ENCODE peak calls at places on chromosomes 11 and 22, in four cellular contexts. C is kidney, D is mesendoderm, Z is neural progenitor cell. O is an unnamed sample.

GRCh38 chr11:3153291-3153861 is 11.7 kb downstream of the OSBPL5 start:
- DNase-seq in C (peak; percentile 87), D (peak; percentile 33), Z (no peak), O (peak; percentile 94)

GRCh38 chr22:42412744-42413220 is 19.4 kb downstream of the NFAM1 start:
- DNase-seq in C (no peak), D (peak; percentile 68), Z (peak; percentile 38), O (no peak)

GRCh38 chr11:134164490-134165370 is 59.0 kb downstream of the NCAPD3 start:
- DNase-seq in C (no peak), D (peak; percentile 75), Z (peak; percentile 83), O (no peak)

GRCh38 chr22:48084749-48085090 is 1322.3 kb downstream of the TBC1D22A start:
- DNase-seq in C (no peak), D (no peak), Z (no peak), O (no peak)

GRCh38 chr11:131229221-131229620 is 141.2 kb upstream of the NTM start:
- DNase-seq in Z (no peak), D (no peak), C (no peak), O (no peak)

GRCh38 chr22:44520695-44521094 is 22.7 kb upstream of the RTL6 start:
- DNase-seq in D (no peak), C (no peak), Z (no peak), O (peak; percentile 4)

GRCh38 chr11:59754859-59755700 is at the start of gene STX3:
- DNase-seq in Z (peak; percentile 88), D (peak; percentile 90), C (peak; percentile 91), O (peak; percentile 54)

GRCh38 chr11:83508804-83509203 is 222.6 kb upstream of the CCDC90B start:
- DNase-seq in Z (no peak), D (no peak), C (no peak), O (no peak)

GRCh38 chr22:50620861-50621490 is 7.0 kb downstream of the ARSA start:
- DNase-seq in Z (no peak), D (no peak), C (peak; percentile 73), O (peak; percentile 48)

GRCh38 chr11:36265793-36266628 is 23.2 kb downstream of the COMMD9 start:
- DNase-seq in C (no peak), D (peak; percentile 72), Z (peak; percentile 84), O (peak; percentile 27)

GRCh38 chr22:40666151-40666848 is 13.0 kb upstream of the MCHR1 start:
- DNase-seq in D (no peak), C (no peak), Z (no peak), O (peak; percentile 87)

GRCh38 chr22:26213826-26214225 is 44.6 kb downstream of the SEZ6L start:
- DNase-seq in C (no peak), Z (no peak), D (no peak), O (no peak)

GRCh38 chr11:47907499-47907898 is 59.3 kb upstream of the NUP160 start:
- DNase-seq in D (no peak), Z (no peak), C (no peak), O (no peak)

GRCh38 chr22:29218758-29219408 is 13.2 kb downstream of the EMID1 start:
- DNase-seq in D (no peak), C (peak; percentile 55), Z (no peak), O (no peak)

GRCh38 chr22:29073618-29074275 is 912 bp downstream of the KREMEN1 start:
- DNase-seq in Z (peak; percentile 83), D (peak; percentile 68), C (peak; percentile 88), O (peak; percentile 45)

GRCh38 chr11:102064316-102064715 is 17.1 kb downstream of the CFAP300 start:
- DNase-seq in Z (no peak), C (no peak), D (no peak), O (no peak)

GRCh38 chr11:117199916-117200812 is 994 bp downstream of the TAGLN start:
- DNase-seq in D (peak; percentile 25), Z (no peak), C (no peak), O (no peak)

DNA sequence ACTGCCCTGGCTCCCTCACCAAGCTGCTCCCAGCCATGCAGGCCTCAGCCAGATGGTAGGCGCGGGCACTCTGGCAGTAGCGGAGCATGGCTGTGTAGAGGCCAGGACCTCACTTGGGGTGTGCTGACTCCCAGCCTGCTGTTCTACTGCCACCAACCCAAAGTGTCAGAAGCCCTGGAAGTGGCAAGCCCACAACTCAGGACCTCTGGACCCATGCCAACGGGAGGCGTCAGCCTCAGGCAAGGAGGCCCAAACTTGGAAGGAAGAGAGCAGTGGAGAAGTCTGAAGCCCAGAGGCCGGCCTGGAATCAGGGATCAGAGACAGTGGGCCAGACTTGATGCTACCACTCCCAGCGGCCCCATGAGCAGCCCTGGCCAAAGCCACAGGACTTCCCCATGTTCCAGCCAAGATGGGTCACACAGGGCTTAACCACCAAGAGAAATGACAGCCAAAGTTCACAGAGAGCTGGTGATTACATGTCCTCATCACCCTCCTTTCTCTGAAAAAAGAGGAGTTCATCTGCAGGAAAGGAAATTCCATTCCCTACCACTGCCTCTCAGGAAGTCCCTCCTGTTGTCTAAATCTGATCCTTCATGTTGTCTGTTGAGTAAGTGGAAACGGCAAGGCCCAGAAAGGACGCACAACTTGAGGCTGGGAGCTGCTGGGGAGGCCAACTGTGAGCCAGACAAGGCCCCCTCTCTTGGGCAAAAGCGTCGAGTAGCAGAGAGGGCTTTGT is 4.4 kb downstream of the ARRB1 start:
- DNase-seq in Z (no peak), C (peak; percentile 91), D (no peak), O (peak; percentile 59)
- H3K4me3 ChIP-seq in Z (no peak overlapping the region), C (no peak overlapping the region), D (no peak overlapping the region), O (no peak overlapping the region)

GRCh38 chr22:38271101-38271500 is 1.7 kb downstream of the TMEM184B start:
- DNase-seq in Z (no peak), D (no peak), C (no peak), O (no peak)
- H3K4me3 ChIP-seq in Z (no peak overlapping the region), D (no peak overlapping the region), C (peak overlapping the region; percentile 12), O (peak overlapping the region; percentile 99)

GRCh38 chr11:128465946-128466688 is 121.2 kb downstream of the ETS1 start:
- DNase-seq in Z (no peak), D (no peak), C (no peak), O (peak; percentile 84)

GRCh38 chr11:128469220-128469619 is 118.1 kb downstream of the ETS1 start:
- DNase-seq in C (no peak), D (no peak), Z (no peak), O (no peak)

GRCh38 chr11:128467041-128467440 is 120.3 kb downstream of the ETS1 start:
- DNase-seq in D (no peak), Z (no peak), C (no peak), O (no peak)

GRCh38 chr11:128468106-128468505 is 119.3 kb downstream of the ETS1 start:
- DNase-seq in D (no peak), C (no peak), Z (no peak), O (no peak)

DNA sequence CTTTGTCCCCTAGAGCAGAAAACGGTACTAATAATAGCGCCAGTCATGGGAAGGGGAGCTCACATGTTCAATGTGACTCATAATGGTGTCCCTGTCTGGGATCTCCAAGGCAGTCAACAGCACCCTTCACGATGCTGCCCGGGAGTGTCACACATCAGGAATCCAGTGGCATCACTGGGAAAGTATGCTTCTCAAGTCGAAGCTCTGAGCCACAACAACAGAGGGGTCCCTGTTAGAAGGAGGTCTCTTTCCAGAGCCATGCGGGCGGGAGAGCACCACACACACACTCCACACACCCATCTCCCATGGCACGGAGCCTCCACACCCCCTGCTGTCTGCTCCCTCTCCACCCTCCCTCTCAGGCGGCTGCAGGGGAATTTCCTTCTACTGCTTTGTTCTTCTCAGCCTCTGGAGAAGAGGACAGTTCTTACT is 119.7 kb downstream of the ETS1 start:
- DNase-seq in D (peak; percentile 86), Z (no peak), C (peak; percentile 73), O (peak; percentile 68)
- H3K4me3 ChIP-seq in D (no peak overlapping the region), Z (no peak overlapping the region), C (no peak overlapping the region), O (no peak overlapping the region)

DNA sequence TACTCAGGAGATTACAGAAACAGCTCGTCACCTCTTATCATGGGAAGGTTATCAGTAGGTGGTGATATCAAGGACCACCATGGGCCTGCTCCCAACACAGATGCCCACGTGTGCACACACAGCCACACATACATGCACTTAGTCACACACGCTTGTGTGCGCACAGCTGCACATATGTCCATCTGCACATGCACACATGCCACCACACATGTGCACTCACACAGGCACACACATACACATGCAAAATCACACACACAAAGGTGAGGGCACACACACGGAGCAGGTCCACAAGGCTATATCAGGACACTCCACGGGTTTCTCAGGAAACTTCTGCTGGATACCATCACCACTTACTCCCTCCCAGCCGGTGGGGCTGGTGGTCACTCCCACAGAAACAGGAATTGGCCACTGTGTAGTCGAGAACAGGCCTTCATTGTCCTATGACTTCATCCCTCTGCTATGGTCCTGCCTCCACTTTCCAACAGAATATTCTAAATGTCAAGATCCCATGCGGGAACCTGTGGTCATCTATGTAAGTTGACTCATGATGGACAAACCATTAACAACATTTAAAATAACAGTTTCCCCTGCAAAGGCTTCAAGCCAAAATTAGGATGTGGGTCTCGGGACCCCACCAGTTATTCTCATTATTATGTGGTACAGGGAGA is 2.2 kb downstream of the C11orf24 start:
- DNase-seq in C (no peak), D (peak; percentile 48), Z (no peak), O (no peak)
- H3K4me3 ChIP-seq in C (no peak overlapping the region), D (no peak overlapping the region), Z (no peak overlapping the region), O (peak overlapping the region; percentile 9)

GRCh38 chr11:61754534-61755482 is 2.4 kb downstream of the MYRF start:
- DNase-seq in Z (peak; percentile 51), D (peak; percentile 88), C (no peak), O (no peak)
- H3K4me3 ChIP-seq in Z (no peak overlapping the region), D (no peak overlapping the region), C (no peak overlapping the region), O (no peak overlapping the region)

GRCh38 chr22:20001082-20001638 is 15.5 kb downstream of the ARVCF start:
- DNase-seq in Z (no peak), C (peak; percentile 56), D (no peak), O (no peak)

GRCh38 chr22:20004464-20004863 is 12.2 kb downstream of the ARVCF start:
- DNase-seq in D (no peak), C (no peak), Z (no peak), O (no peak)

GRCh38 chr22:20003304-20003703 is 13.3 kb downstream of the ARVCF start:
- DNase-seq in D (no peak), Z (no peak), C (no peak), O (no peak)

GRCh38 chr22:20002098-20002497 is 14.5 kb downstream of the ARVCF start:
- DNase-seq in Z (no peak), D (no peak), C (peak; percentile 37), O (no peak)

GRCh38 chr22:20002661-20003060 is 14.0 kb downstream of the ARVCF start:
- DNase-seq in Z (no peak), D (no peak), C (peak; percentile 1), O (no peak)
- H3K4me3 ChIP-seq in Z (no peak overlapping the region), D (no peak overlapping the region), C (no peak overlapping the region), O (no peak overlapping the region)

DNA sequence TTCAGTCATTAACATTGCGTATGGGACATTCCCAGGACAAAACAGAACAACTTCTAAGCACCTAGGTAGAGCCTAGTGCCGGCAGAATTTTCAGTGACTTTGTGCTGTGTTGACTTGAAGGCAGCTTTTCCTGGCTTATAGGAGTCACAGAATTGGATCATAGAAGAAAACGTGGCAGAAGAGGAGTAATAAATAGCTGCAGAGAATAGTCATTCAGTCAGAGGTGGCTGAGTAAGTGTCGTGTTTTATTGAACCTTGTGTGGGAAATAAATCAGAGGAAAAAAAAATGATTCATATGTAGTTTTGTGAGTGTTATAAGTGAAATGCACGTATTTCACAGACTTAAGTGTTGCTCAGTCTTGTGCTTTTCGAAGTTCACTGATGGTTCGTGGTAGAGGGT is 2.1 kb downstream of the BARX2 start:
- DNase-seq in Z (no peak), D (no peak), C (no peak), O (no peak)
- H3K4me3 ChIP-seq in Z (no peak overlapping the region), D (no peak overlapping the region), C (peak overlapping the region; percentile 69), O (no peak overlapping the region)